ENCODE peak calls at places on chromosomes 12 and 14, in five cellular contexts. Z, W, N, L and S are unnamed samples.

GRCh38 chr12:122984612-122985358 is 4.3 kb downstream of the ARL6IP4 start:
- DNase-seq in N (no peak), W (no peak), Z (peak; percentile 40), L (no peak), S (no peak)

GRCh38 chr14:85214471-85214870 is 315.5 kb upstream of the FLRT2 start:
- DNase-seq in L (no peak), N (no peak), Z (no peak), W (no peak), S (no peak)

GRCh38 chr12:90061834-90062233 is 353.2 kb upstream of the ATP2B1 start:
- DNase-seq in W (no peak), L (no peak), Z (no peak), N (no peak), S (no peak)

GRCh38 chr12:58169826-58170225 is 228.5 kb downstream of the ATP23 start:
- DNase-seq in N (no peak), L (no peak), W (no peak), Z (no peak), S (no peak)

GRCh38 chr12:100154472-100155247 is 12.0 kb upstream of the BLTP3B start:
- DNase-seq in Z (peak; percentile 80), N (peak; percentile 55), L (peak; percentile 72), W (peak; percentile 72), S (peak; percentile 66)

GRCh38 chr12:127729381-127729780 is 537.6 kb upstream of the TMEM132C start:
- DNase-seq in N (no peak), L (no peak), W (no peak), Z (no peak), S (no peak)

GRCh38 chr14:55749201-55749812 is 169.3 kb downstream of the KTN1 start:
- DNase-seq in L (no peak), W (no peak), Z (no peak), N (no peak), S (no peak)

GRCh38 chr12:94095618-94096017 is 52.8 kb upstream of the PLXNC1 start:
- DNase-seq in N (no peak), L (no peak), W (no peak), Z (no peak), S (no peak)

GRCh38 chr12:27527512-27527911 is 3.5 kb downstream of the PPFIBP1 start:
- DNase-seq in W (no peak), L (no peak), Z (no peak), N (no peak), S (no peak)

GRCh38 chr12:85448548-85449139 is 168.6 kb downstream of the ALX1 start:
- DNase-seq in W (no peak), N (no peak), L (no peak), Z (no peak), S (no peak)

GRCh38 chr12:52046859-52047258 is 4.4 kb upstream of the NR4A1 start:
- DNase-seq in Z (no peak), N (no peak), W (no peak), L (no peak), S (no peak)

GRCh38 chr14:73834258-73834620 is 17.4 kb upstream of the PTGR2 start:
- DNase-seq in Z (no peak), N (no peak), L (no peak), W (no peak), S (no peak)

GRCh38 chr14:84770030-84770429 is 759.9 kb upstream of the FLRT2 start:
- DNase-seq in W (no peak), Z (no peak), L (no peak), N (no peak), S (no peak)

GRCh38 chr14:77296155-77296554 is 24.5 kb downstream of the POMT2 start:
- DNase-seq in L (no peak), Z (no peak), W (no peak), N (no peak), S (no peak)

GRCh38 chr14:22981090-22982012 is 1.0 kb downstream of the AJUBA start:
- DNase-seq in W (no peak), Z (peak; percentile 33), N (no peak), L (no peak), S (no peak)

GRCh38 chr14:79584679-79585078 is 626.6 kb downstream of the DIO2 start:
- DNase-seq in N (no peak), W (no peak), L (no peak), Z (no peak), S (no peak)

GRCh38 chr12:40693503-40693863 is 1.2 kb downstream of the CNTN1 start:
- DNase-seq in W (no peak), Z (peak; percentile 29), N (no peak), L (peak; percentile 51), S (no peak)

GRCh38 chr12:97716356-97716755 is 253.8 kb downstream of the RMST start:
- DNase-seq in W (no peak), L (peak; percentile 19), Z (no peak), N (no peak), S (no peak)

GRCh38 chr14:68295316-68295816 is 475.8 kb downstream of the RAD51B start:
- DNase-seq in Z (no peak), N (no peak), W (no peak), L (peak; percentile 55), S (no peak)